ENCODE peak calls at places on chromosomes 2 and 18, in seven cellular contexts. A is naive thymus-derived CD4-positive, alpha-beta T cell; M is upper lobe of right lung; Y is cardiac fibroblast; D is astrocyte; I is right cardiac atrium; J is ovary. C is an unnamed sample.

GRCh38 chr2:9099341-9099751 is 95.9 kb upstream of the MBOAT2 start:
- DNase-seq in A (no peak), M (no peak), Y (peak; percentile 62), D (peak; percentile 74), I (no peak), J (no peak), C (no peak)

GRCh38 chr2:45938649-45939511 is 287.4 kb downstream of the PRKCE start:
- DNase-seq in A (no peak), M (peak; percentile 80), Y (peak; percentile 96), D (peak; percentile 94), I (peak; percentile 81), J (peak; percentile 80), C (peak; percentile 92)

GRCh38 chr2:2254206-2254605 is 76.9 kb downstream of the MYT1L start:
- DNase-seq in A (no peak), M (peak; percentile 37), Y (no peak), D (no peak), I (no peak), J (no peak), C (no peak)

GRCh38 chr18:31516432-31516831 is 18.5 kb downstream of the DSG2 start:
- DNase-seq in A (no peak), M (no peak), Y (no peak), D (no peak), I (no peak), J (no peak), C (no peak)

GRCh38 chr2:11598228-11598731 is 64.4 kb downstream of the GREB1 start:
- DNase-seq in A (no peak), M (no peak), Y (no peak), D (no peak), I (no peak), J (no peak), C (peak; percentile 14)

GRCh38 chr2:199462167-199462976 is 4.6 kb upstream of the SATB2 start:
- DNase-seq in A (no peak), M (no peak), Y (no peak), D (no peak), I (no peak), J (no peak), C (no peak)

GRCh38 chr2:24926602-24927252 is 6.7 kb upstream of the ADCY3 start:
- DNase-seq in A (no peak), M (peak; percentile 77), Y (peak; percentile 45), D (no peak), I (peak; percentile 88), J (peak; percentile 86), C (peak; percentile 89)

GRCh38 chr2:221569342-221570278 is 2.5 kb downstream of the EPHA4 start:
- DNase-seq in A (no peak), M (no peak), Y (no peak), D (no peak), I (peak; percentile 37), J (no peak), C (no peak)

GRCh38 chr2:221675509-221675908 is 103.4 kb upstream of the EPHA4 start:
- DNase-seq in A (no peak), M (no peak), Y (no peak), D (no peak), I (no peak), J (no peak), C (no peak)

GRCh38 chr18:8844721-8845148 is 139.4 kb downstream of the MTCL1 start:
- DNase-seq in A (no peak), M (no peak), Y (no peak), D (peak; percentile 68), I (no peak), J (no peak), C (no peak)

GRCh38 chr18:49597556-49597955 is 35.7 kb downstream of the LIPG start:
- DNase-seq in A (no peak), M (no peak), Y (peak; percentile 17), D (peak; percentile 36), I (no peak), J (no peak), C (no peak)

GRCh38 chr2:22626621-22627020 is 758.4 kb upstream of the KLHL29 start:
- DNase-seq in A (no peak), M (no peak), Y (no peak), D (no peak), I (no peak), J (no peak), C (no peak)

GRCh38 chr2:6741229-6741628 is 124.5 kb downstream of the CMPK2 start:
- DNase-seq in A (no peak), M (no peak), Y (no peak), D (no peak), I (no peak), J (no peak), C (no peak)

GRCh38 chr18:62505669-62506494 is 16.9 kb upstream of the ZCCHC2 start:
- DNase-seq in A (no peak), M (no peak), Y (peak; percentile 34), D (no peak), I (no peak), J (no peak), C (no peak)

GRCh38 chr2:31008571-31009114 is 129.6 kb downstream of the GALNT14 start:
- DNase-seq in A (no peak), M (no peak), Y (no peak), D (no peak), I (no peak), J (no peak), C (no peak)

GRCh38 chr2:24907106-24907505 is 12.9 kb downstream of the ADCY3 start:
- DNase-seq in A (no peak), M (no peak), Y (peak; percentile 41), D (no peak), I (no peak), J (peak; percentile 7), C (no peak)

GRCh38 chr2:4340536-4340935 is 637.2 kb downstream of the DCDC2C start:
- DNase-seq in A (no peak), M (no peak), Y (peak; percentile 0), D (no peak), I (no peak), J (no peak), C (no peak)

DNA sequence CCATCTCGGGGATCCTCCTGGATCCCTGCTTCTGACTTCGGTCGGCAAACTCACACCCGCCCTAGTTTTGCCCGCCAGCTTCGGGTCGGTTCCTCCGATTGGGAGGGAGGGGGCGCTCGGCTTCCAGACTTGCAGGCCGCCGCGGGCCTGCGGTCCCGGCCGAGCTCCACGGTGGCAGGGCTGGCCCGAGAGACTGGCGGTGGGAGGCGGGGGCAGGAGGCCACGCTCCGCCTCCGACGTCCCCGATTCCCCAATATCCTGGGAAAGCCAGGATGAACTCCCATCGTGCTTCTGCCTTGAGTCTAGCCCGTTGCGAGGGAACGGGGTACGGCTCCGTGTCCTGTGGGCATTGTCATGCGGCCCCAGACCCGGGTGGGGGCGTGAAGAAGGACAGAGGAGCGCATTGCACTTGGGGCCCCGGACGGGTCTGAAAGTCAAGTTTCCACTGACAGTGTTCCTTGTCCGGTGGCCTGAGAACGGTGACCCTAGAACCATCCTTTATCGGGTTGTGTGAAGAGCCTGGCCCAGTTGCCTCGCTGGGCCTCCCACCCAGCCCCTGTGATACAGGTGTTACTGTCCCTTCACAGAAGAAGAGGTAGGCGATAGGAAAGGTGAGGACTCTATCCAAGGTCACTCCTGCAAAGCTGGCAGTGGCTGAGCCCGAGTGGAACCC is 2.4 kb upstream of the INHBB start:
- DNase-seq in A (peak; percentile 48), M (peak; percentile 90), Y (peak; percentile 70), D (peak; percentile 35), I (peak; percentile 94), J (peak; percentile 84), C (peak; percentile 88)
- H3K4me3 ChIP-seq in A (peak overlapping the region; percentile 13), M (peak overlapping the region; percentile 52), Y (no peak overlapping the region), D (no peak overlapping the region), I (peak overlapping the region; percentile 71), J (peak overlapping the region; percentile 20), C (peak overlapping the region; percentile 5)

GRCh38 chr2:238251331-238251730 is 11.5 kb upstream of the HES6 start:
- DNase-seq in A (no peak), M (no peak), Y (no peak), D (no peak), I (no peak), J (no peak), C (no peak)

GRCh38 chr2:238251986-238252385 is 12.1 kb upstream of the HES6 start:
- DNase-seq in A (no peak), M (no peak), Y (no peak), D (no peak), I (no peak), J (no peak), C (no peak)

GRCh38 chr2:238250896-238251295 is 11.1 kb upstream of the HES6 start:
- DNase-seq in A (no peak), M (no peak), Y (no peak), D (no peak), I (no peak), J (no peak), C (no peak)

GRCh38 chr2:238254095-238254494 is 14.3 kb upstream of the HES6 start:
- DNase-seq in A (no peak), M (no peak), Y (no peak), D (no peak), I (no peak), J (no peak), C (no peak)

DNA sequence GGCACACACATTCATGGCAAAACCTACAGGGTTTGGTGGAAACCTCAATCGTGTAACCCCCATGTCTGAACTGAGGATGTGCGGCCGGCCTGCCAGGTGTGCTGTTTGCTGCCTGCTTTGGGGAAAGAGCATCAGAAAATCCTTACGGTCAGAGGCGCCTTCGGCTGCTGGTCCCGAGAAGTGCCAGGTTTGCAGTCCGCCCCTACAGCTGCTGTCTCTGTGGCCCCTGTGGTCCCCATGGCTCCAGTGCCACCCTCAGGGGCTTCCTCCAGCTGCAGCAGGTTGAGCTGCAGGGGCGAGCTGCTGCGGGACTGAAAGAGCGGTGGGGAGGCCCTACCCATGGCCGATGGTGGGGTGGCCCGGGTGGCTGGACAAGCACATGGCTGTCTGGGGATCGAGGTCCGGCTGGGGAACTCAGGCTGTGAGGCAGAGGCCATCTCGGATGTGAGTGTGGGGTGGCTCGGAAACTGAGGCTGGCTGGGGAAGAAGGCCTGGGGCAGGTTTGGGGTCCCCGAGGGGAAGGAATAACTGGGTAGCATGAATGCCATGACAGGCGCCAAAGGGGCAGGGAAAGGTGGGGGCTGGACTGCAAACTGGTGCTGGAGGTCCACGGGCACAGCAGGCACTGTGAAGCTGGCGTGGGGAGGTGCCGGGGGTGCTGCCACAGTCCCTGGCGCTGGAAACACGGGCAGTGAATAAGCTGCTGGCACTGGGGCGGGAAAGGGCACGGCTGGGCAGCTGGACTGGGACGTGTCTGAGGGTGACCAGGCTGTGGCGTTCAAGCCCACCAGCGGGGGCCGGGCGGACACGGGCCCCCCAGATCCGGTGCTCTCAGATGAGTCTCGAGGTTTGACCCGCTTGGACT is 13.2 kb upstream of the HES6 start:
- DNase-seq in A (no peak), M (no peak), Y (no peak), D (no peak), I (no peak), J (no peak), C (no peak)
- H3K4me3 ChIP-seq in A (no peak overlapping the region), M (no peak overlapping the region), Y (no peak overlapping the region), D (no peak overlapping the region), I (no peak overlapping the region), J (no peak overlapping the region), C (no peak overlapping the region)

DNA sequence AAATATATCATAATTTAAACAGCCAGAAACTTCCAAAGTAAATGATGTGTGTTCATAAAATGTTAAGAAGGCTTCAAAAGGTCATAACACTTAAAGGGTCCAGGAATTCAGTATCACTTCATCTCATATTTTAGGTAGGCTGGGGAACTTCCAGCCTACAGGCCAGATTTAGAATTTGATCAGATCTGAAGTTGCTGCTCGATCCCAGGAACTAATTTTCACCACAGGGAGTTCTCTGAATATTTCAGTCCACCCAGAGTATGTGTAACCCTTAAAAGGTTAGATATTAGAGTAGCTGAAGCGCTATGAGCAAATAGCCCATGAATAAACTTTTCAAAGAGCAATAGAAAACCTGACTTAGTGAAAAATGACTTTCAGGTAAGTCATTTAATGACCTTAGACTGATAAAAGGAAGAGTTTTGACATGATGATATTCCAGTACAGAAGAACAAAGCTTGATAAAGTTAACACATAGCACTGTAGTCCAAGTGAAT is 1.7 kb downstream of the WIPF1 start:
- DNase-seq in A (no peak), M (no peak), Y (no peak), D (peak; percentile 34), I (no peak), J (no peak), C (no peak)
- H3K4me3 ChIP-seq in A (peak overlapping the region; percentile 74), M (peak overlapping the region; percentile 41), Y (no peak overlapping the region), D (no peak overlapping the region), I (peak overlapping the region; percentile 22), J (no peak overlapping the region), C (peak overlapping the region; percentile 0)

GRCh38 chr2:17749753-17750438 is 3.7 kb downstream of the SMC6 start:
- DNase-seq in A (no peak), M (no peak), Y (no peak), D (no peak), I (no peak), J (no peak), C (no peak)
- H3K4me3 ChIP-seq in A (no peak overlapping the region), M (no peak overlapping the region), Y (no peak overlapping the region), D (no peak overlapping the region), I (no peak overlapping the region), J (no peak overlapping the region), C (no peak overlapping the region)

C was measured in sigmoid colon.